ENCODE peak calls at places on chromosome 1, in four cellular contexts. U, J, R and K are unnamed samples.

GRCh38 chr1:23385119-23385621 is 15.5 kb upstream of the ZNF436 start:
- DNase-seq in U (no peak), J (no peak), R (no peak), K (no peak)

GRCh38 chr1:56566040-56566774 is 13.2 kb downstream of the PLPP3 start:
- DNase-seq in U (no peak), J (no peak), R (no peak), K (no peak)

GRCh38 chr1:107141491-107142369 is 891 bp downstream of the NTNG1 start:
- DNase-seq in R (no peak), J (peak), U (peak), K (no peak)

GRCh38 chr1:209783338-209783737 is 1.0 kb downstream of the C1orf74 start:
- DNase-seq in R (no peak), J (no peak), U (no peak), K (no peak)

GRCh38 chr1:48026275-48026674 is 29.1 kb upstream of the TRABD2B start:
- DNase-seq in R (no peak), U (no peak), J (no peak), K (peak)

GRCh38 chr1:214632091-214632490 is 29.1 kb downstream of the CENPF start:
- DNase-seq in J (no peak), U (no peak), R (peak), K (no peak)

GRCh38 chr1:192763243-192763642 is 45.6 kb upstream of the RGS2 start:
- DNase-seq in R (no peak), U (no peak), J (no peak), K (no peak)

GRCh38 chr1:8460132-8460544 is 142.2 kb downstream of the SLC45A1 start:
- DNase-seq in R (no peak), U (no peak), J (no peak), K (no peak)

GRCh38 chr1:31798086-31798432 is 17.8 kb downstream of the SPOCD1 start:
- DNase-seq in J (no peak), U (no peak), R (no peak), K (no peak)

GRCh38 chr1:80678438-80678837 is 1122.3 kb upstream of the ADGRL2 start:
- DNase-seq in U (no peak), J (no peak), R (no peak), K (no peak)

GRCh38 chr1:44894591-44894990 is 51.5 kb upstream of the PTCH2 start:
- DNase-seq in J (peak), R (no peak), U (no peak), K (no peak)

GRCh38 chr1:219542828-219543518 is 69.9 kb downstream of the ZC3H11B start:
- DNase-seq in R (no peak), J (no peak), U (no peak), K (no peak)

GRCh38 chr1:246608616-246609376 is 42.5 kb downstream of the CNST start:
- DNase-seq in R (no peak), J (peak), U (no peak), K (peak)

GRCh38 chr1:19113362-19114092 is 96.5 kb downstream of the UBR4 start:
- DNase-seq in R (peak), U (peak), J (no peak), K (peak)

GRCh38 chr1:38839363-38839762 is 20.2 kb downstream of the RRAGC start:
- DNase-seq in J (no peak), R (no peak), U (no peak), K (no peak)

GRCh38 chr1:37387854-37388253 is 86.5 kb upstream of the ZC3H12A start:
- DNase-seq in R (no peak), J (no peak), U (no peak), K (no peak)

GRCh38 chr1:45015683-45016082 is 3.6 kb downstream of the UROD start:
- DNase-seq in J (no peak), U (no peak), R (no peak), K (no peak)

GRCh38 chr1:11525151-11525505 is 46.2 kb downstream of the DISP3 start:
- DNase-seq in J (no peak), U (no peak), R (no peak), K (no peak)

GRCh38 chr1:227961651-227962050 is 13.9 kb upstream of the WNT9A start:
- DNase-seq in R (no peak), U (peak), J (no peak), K (no peak)

GRCh38 chr1:54404263-54404662 is 1.9 kb downstream of the SSBP3 start:
- DNase-seq in U (no peak), J (no peak), R (no peak), K (no peak)

GRCh38 chr1:236639686-236640085 is 35.4 kb upstream of the HEATR1 start:
- DNase-seq in U (no peak), R (no peak), J (no peak), K (no peak)

GRCh38 chr1:167538657-167539056 is 14.9 kb downstream of the CREG1 start:
- DNase-seq in U (no peak), R (no peak), J (no peak), K (no peak)

GRCh38 chr1:150259758-150260669 is 2.4 kb downstream of the CA14 start:
- DNase-seq in J (no peak), R (no peak), U (no peak), K (no peak)

GRCh38 chr1:19033926-19034680 is 77.6 kb upstream of the IFFO2 start:
- DNase-seq in J (no peak), U (no peak), R (no peak), K (no peak)

GRCh38 chr1:190479537-190479936 is 1.9 kb upstream of the BRINP3 start:
- DNase-seq in U (no peak), R (no peak), J (no peak), K (no peak)

GRCh38 chr1:240820816-240821215 is 208.9 kb upstream of the GREM2 start:
- DNase-seq in U (no peak), R (no peak), J (no peak), K (no peak)

GRCh38 chr1:36175137-36176095 is 19.5 kb downstream of the MAP7D1 start:
- DNase-seq in U (peak), R (no peak), J (no peak), K (no peak)

GRCh38 chr1:28510350-28511223 is 4.7 kb downstream of the RCC1 start:
- DNase-seq in R (no peak), U (peak), J (no peak), K (peak)

GRCh38 chr1:244863491-244864252 is 671 bp downstream of the HNRNPU start:
- DNase-seq in J (no peak), R (peak), U (peak), K (no peak)